ENCODE peak calls at places on chromosome 2, in five cellular contexts. A is DMS53; Q is T-helper 17 cell; V is endothelial cell; J is activated naive CD4-positive, alpha-beta T cell treated with Interleukin-2 at 50 U/mL for 16 hours. S is an unnamed sample.

GRCh38 chr2:237653791-237654558 is 26.6 kb downstream of the LRRFIP1 start:
- DNase-seq in A (no peak), J (no peak), V (no peak), Q (no peak), S (no peak)

GRCh38 chr2:149828506-149829210 is 241.1 kb upstream of the MMADHC start:
- DNase-seq in A (no peak), J (no peak), V (no peak), Q (no peak), S (no peak)

GRCh38 chr2:121034551-121034950 is 250.5 kb downstream of the TFCP2L1 start:
- DNase-seq in A (no peak), Q (no peak), J (no peak), V (no peak), S (no peak)

GRCh38 chr2:38835015-38835601 is 40.6 kb downstream of the DHX57 start:
- DNase-seq in J (no peak), V (peak), A (peak), Q (no peak), S (no peak)

GRCh38 chr2:20557635-20558034 is 93.3 kb downstream of the HS1BP3 start:
- DNase-seq in A (no peak), V (no peak), J (no peak), Q (no peak), S (no peak)

GRCh38 chr2:4246364-4247131 is 543.2 kb downstream of the DCDC2C start:
- DNase-seq in Q (no peak), A (no peak), V (no peak), J (no peak), S (no peak)

GRCh38 chr2:40202798-40203400 is 249.0 kb downstream of the SLC8A1 start:
- DNase-seq in Q (no peak), J (no peak), A (no peak), V (no peak), S (no peak)

GRCh38 chr2:12203528-12203927 is 457.1 kb downstream of the LPIN1 start:
- DNase-seq in A (no peak), Q (no peak), V (no peak), J (no peak), S (no peak)

GRCh38 chr2:27888790-27889189 is 1.4 kb downstream of the RBKS start:
- DNase-seq in Q (no peak), J (no peak), A (no peak), V (no peak), S (no peak)

GRCh38 chr2:56465491-56465890 is 281.7 kb downstream of the CCDC85A start:
- DNase-seq in A (no peak), V (no peak), Q (no peak), J (no peak), S (no peak)

GRCh38 chr2:159942149-159942548 is 120.3 kb downstream of the PLA2R1 start:
- DNase-seq in V (no peak), A (no peak), Q (no peak), J (no peak), S (no peak)

GRCh38 chr2:42786561-42787345 is 5.6 kb downstream of the HAAO start:
- DNase-seq in V (no peak), Q (no peak), A (no peak), J (no peak), S (no peak)

GRCh38 chr2:210938228-210938627 is 381.8 kb downstream of the CPS1 start:
- DNase-seq in V (no peak), Q (no peak), A (no peak), J (no peak), S (no peak)

GRCh38 chr2:182077451-182078142 is 91.9 kb downstream of the PPP1R1C start:
- DNase-seq in V (peak), J (no peak), Q (no peak), A (peak), S (peak)

GRCh38 chr2:200095436-200095835 is 140.1 kb downstream of the MAIP1 start:
- DNase-seq in J (no peak), V (no peak), Q (no peak), A (no peak), S (no peak)

GRCh38 chr2:159071190-159071915 is 102.9 kb downstream of the TANC1 start:
- DNase-seq in Q (no peak), J (no peak), V (no peak), A (no peak), S (no peak)

GRCh38 chr2:26768759-26769500 is 4.8 kb downstream of the SLC35F6 start:
- DNase-seq in Q (no peak), V (no peak), A (no peak), J (no peak), S (peak)

GRCh38 chr2:172253190-172254052 is 150.7 kb upstream of the DLX2 start:
- DNase-seq in A (peak), Q (no peak), J (peak), V (no peak), S (peak)

GRCh38 chr2:240594511-240595380 is 8.2 kb downstream of the CAPN10 start:
- DNase-seq in J (no peak), A (no peak), V (no peak), Q (peak), S (no peak)

GRCh38 chr2:239165206-239165831 is 235.5 kb downstream of the HDAC4 start:
- DNase-seq in Q (peak), J (no peak), V (no peak), A (no peak), S (peak)